ENCODE peak calls at places on chromosome 2, in four cellular contexts. W is K562, J is GM12878, G is HepG2. S is an unnamed sample.
A peak's percentile ranks its signal among the peaks of the same experiment; 100 is the strongest.

GRCh38 chr2:106034325-106034724 is 159.8 kb downstream of the UXS1 start:
- DNase-seq in W (no peak), J (no peak), G (peak; percentile 67), S (no peak)

GRCh38 chr2:197969391-197969893 is 165.0 kb downstream of the PLCL1 start:
- DNase-seq in W (peak; percentile 56), J (no peak), G (no peak), S (no peak)

GRCh38 chr2:144683063-144683740 is 163.3 kb upstream of the ZEB2 start:
- DNase-seq in W (no peak), J (no peak), G (no peak), S (no peak)

GRCh38 chr2:63975437-63976124 is 43.6 kb downstream of the VPS54 start:
- DNase-seq in W (peak; percentile 12), J (no peak), G (no peak), S (no peak)

GRCh38 chr2:159755788-159756187 is 42.2 kb downstream of the CD302 start:
- DNase-seq in W (peak; percentile 29), J (no peak), G (peak; percentile 51), S (no peak)

GRCh38 chr2:2716771-2717170 is 385.7 kb upstream of the MYT1L start:
- DNase-seq in W (no peak), J (no peak), G (no peak), S (no peak)

GRCh38 chr2:69097148-69097610 is 84.2 kb downstream of the ANTXR1 start:
- DNase-seq in W (no peak), J (no peak), G (peak; percentile 86), S (no peak)

GRCh38 chr2:29417630-29418029 is 302.4 kb downstream of the CLIP4 start:
- DNase-seq in W (no peak), J (no peak), G (no peak), S (no peak)

GRCh38 chr2:69138793-69139510 is 126.0 kb downstream of the ANTXR1 start:
- DNase-seq in W (no peak), J (no peak), G (no peak), S (no peak)

GRCh38 chr2:202910687-202911086 is 786 bp downstream of the WDR12 start:
- DNase-seq in W (peak; percentile 1), J (no peak), G (no peak), S (no peak)

GRCh38 chr2:205188516-205189138 is 493.7 kb upstream of the NRP2 start:
- DNase-seq in W (no peak), J (no peak), G (no peak), S (no peak)

GRCh38 chr2:96522304-96523203 is 14.0 kb upstream of the ARID5A start:
- DNase-seq in W (no peak), J (no peak), G (no peak), S (no peak)

GRCh38 chr2:9971105-9971818 is 19.8 kb downstream of the GRHL1 start:
- DNase-seq in W (no peak), J (no peak), G (no peak), S (no peak)

GRCh38 chr2:121200419-121201315 is 84.3 kb downstream of the TFCP2L1 start:
- DNase-seq in W (no peak), J (no peak), G (no peak), S (no peak)

GRCh38 chr2:74979844-74980243 is 21.4 kb downstream of the POLE4 start:
- DNase-seq in W (no peak), J (no peak), G (no peak), S (no peak)

GRCh38 chr2:134491022-134491421 is 227.8 kb downstream of the TMEM163 start:
- DNase-seq in W (no peak), J (no peak), G (no peak), S (no peak)

GRCh38 chr2:47034973-47035609 is 119.5 kb upstream of the MCFD2 start:
- DNase-seq in W (no peak), J (peak; percentile 33), G (peak; percentile 80), S (no peak)

GRCh38 chr2:123451517-123451916 is 573.6 kb upstream of the CNTNAP5 start:
- DNase-seq in W (no peak), J (no peak), G (no peak), S (no peak)

GRCh38 chr2:160576054-160576499 is 82.5 kb upstream of the RBMS1 start:
- DNase-seq in W (no peak), J (no peak), G (no peak), S (no peak)

GRCh38 chr2:38599706-38600105 is 3.0 kb downstream of the HNRNPLL start:
- DNase-seq in W (no peak), J (no peak), G (peak; percentile 97), S (no peak)

GRCh38 chr2:85539361-85540130 is 578 bp downstream of the MAT2A start:
- DNase-seq in W (peak; percentile 90), J (peak; percentile 36), G (peak; percentile 59), S (peak; percentile 50)

GRCh38 chr2:157822533-157822932 is 53.6 kb downstream of the ACVR1 start:
- DNase-seq in W (no peak), J (no peak), G (no peak), S (no peak)

GRCh38 chr2:240212425-240213225 is 72.2 kb upstream of the OTOS start:
- DNase-seq in W (no peak), J (no peak), G (no peak), S (no peak)

GRCh38 chr2:29443086-29443485 is 327.9 kb downstream of the CLIP4 start:
- DNase-seq in W (no peak), J (no peak), G (no peak), S (no peak)

GRCh38 chr2:160194946-160195345 is 5.1 kb downstream of the ITGB6 start:
- DNase-seq in W (no peak), J (no peak), G (no peak), S (no peak)

GRCh38 chr2:112073875-112074274 is 18.8 kb downstream of the TMEM87B start:
- DNase-seq in W (no peak), J (no peak), G (no peak), S (no peak)

GRCh38 chr2:64312622-64312948 is 141.4 kb upstream of the LGALSL start:
- DNase-seq in W (no peak), J (no peak), G (no peak), S (no peak)

GRCh38 chr2:190170673-190171072 is 108.1 kb upstream of the MSTN start:
- DNase-seq in W (no peak), J (no peak), G (no peak), S (no peak)

GRCh38 chr2:36355157-36355889 is at the start of gene CRIM1:
- DNase-seq in W (peak; percentile 3), J (no peak), G (peak; percentile 79), S (no peak)

DNA sequence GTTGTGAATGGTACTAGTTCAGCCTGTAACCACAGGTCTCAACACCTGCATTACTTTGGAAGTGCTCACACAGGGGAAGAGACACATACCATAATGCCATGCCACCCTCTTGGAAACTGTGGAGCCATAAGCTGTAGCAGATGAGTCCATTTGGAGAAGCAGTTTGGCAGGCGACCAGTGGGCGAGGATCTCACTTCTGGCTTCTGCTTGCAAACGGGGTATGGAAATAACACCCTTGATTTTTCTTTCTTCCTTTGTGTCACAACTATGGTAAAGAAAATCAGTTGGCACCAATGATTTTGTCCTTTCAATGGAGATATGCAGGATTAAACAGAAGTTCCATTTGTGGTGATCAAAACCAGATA is 28.6 kb downstream of the APOB start:
- DNase-seq in W (no peak), J (no peak), G (no peak), S (no peak)
- TF ChIP-seq TAF1 in W (no peak), J (no peak), G (no peak), S (no peak)

GRCh38 chr2:232502901-232503791 is 15.5 kb upstream of the ECEL1 start:
- DNase-seq in W (peak; percentile 40), J (no peak), G (no peak), S (no peak)
- TF ChIP-seq POLR2AphosphoS5 in W (no peak), J (no peak), G (no peak), S (no peak)

GRCh38 chr2:232085826-232086425 is 124.4 kb downstream of the DIS3L2 start:
- DNase-seq in W (no peak), J (no peak), G (no peak), S (no peak)
- TF ChIP-seq POLR2A in W (no peak), J (no peak), G (no peak), S (no peak)

GRCh38 chr2:42136832-42137821 is 32.0 kb upstream of the EML4 start:
- DNase-seq in W (no peak), J (no peak), G (peak; percentile 90), S (no peak)
- TF ChIP-seq TAF1 in W (no peak), J (no peak), G (peak; percentile 80), S (no peak)

GRCh38 chr2:187541086-187542085 is 12.8 kb downstream of the TFPI start:
- DNase-seq in W (no peak), J (no peak), G (peak; percentile 98), S (no peak)
- TF ChIP-seq POLR2AphosphoS5 in W (no peak), J (no peak), G (peak; percentile 21), S (no peak)

GRCh38 chr2:24734741-24735140 is 58.5 kb downstream of the PTRHD1 start:
- DNase-seq in W (no peak), J (no peak), G (no peak), S (no peak)
- TF ChIP-seq POLR2A in W (no peak), J (no peak), G (no peak), S (no peak)

DNA sequence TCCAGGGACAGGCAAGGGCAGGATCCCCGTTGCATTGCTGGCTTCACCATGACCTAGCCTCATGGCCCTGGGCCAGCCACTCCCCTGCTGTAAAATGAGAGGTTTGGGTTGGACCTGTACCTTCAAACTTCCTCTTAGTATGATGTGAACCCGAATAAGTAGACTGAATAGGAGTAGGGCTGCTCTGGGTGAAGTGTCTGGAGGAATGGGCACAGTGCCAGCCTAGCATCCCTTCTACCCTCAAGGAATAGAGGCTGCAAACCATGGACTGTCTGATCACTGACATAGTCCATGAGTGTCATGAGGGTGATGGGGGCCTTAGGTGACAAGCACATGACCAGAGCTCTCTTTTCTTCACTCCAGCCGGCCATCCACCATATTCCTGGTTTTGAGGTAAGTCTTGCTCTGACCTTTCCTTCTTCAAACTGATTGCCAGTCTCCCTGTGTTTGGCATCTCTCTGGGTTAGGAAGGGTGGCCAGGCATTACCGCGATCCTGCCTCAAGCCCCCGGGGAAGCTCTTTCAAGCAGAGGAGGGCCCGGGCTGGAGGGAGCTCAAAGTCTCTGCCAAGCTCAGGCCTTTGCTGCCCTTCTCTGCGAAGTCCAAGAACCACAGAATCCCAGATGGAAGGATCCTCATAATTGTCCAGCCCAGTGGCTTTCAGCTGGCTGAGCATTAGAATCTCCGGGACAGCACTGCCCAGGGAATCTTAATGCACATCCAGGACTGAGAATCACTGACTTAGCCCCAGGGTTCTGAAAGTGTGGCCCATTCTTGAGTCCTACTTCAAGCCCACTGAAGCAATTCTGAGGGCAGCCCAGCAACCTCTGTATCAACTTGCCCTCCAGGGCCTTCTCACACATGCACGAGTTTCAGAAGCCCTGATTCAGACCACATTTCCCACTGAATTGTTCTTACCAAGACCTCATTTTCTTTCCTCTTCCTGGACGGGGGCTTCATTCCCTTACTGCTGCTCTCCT is 148.1 kb downstream of the DYSF start:
- DNase-seq in W (no peak), J (no peak), G (no peak), S (no peak)
- TF ChIP-seq TAF1 in W (no peak), J (no peak), G (no peak), S (no peak)

GRCh38 chr2:23745726-23746105 is 181.2 kb downstream of the ATAD2B start:
- DNase-seq in W (no peak), J (no peak), G (no peak), S (no peak)
- TF ChIP-seq POLR2AphosphoS5 in W (no peak), J (no peak), G (no peak), S (no peak)

S was measured in GM12892.